ENCODE peak calls at places on chromosomes 2 and 18, in six cellular contexts. I is ascending aorta, W is thoracic aorta, L is colonic mucosa, Q is pancreas, S is right lobe of liver. G is an unnamed sample.
A peak's percentile ranks its signal among the peaks of the same experiment; 100 is the strongest.

GRCh38 chr2:148716378-148716777 is 71.8 kb downstream of the EPC2 start:
- DNase-seq in I (no peak), W (no peak), L (no peak), Q (no peak), S (no peak), G (no peak)

GRCh38 chr18:50982086-50982801 is 14.4 kb downstream of the ELAC1 start:
- DNase-seq in I (no peak), W (no peak), L (peak; percentile 51), Q (no peak), S (no peak), G (no peak)

GRCh38 chr2:212097001-212097400 is 441.6 kb downstream of the ERBB4 start:
- DNase-seq in I (no peak), W (no peak), L (no peak), Q (no peak), S (no peak), G (no peak)

GRCh38 chr18:54973046-54973445 is 13.8 kb upstream of the CCDC68 start:
- DNase-seq in I (no peak), W (no peak), L (no peak), Q (no peak), S (no peak), G (no peak)

GRCh38 chr2:191544511-191545062 is 133.3 kb upstream of the NABP1 start:
- DNase-seq in I (no peak), W (no peak), L (no peak), Q (no peak), S (no peak), G (no peak)

GRCh38 chr2:111239107-111239506 is 118.4 kb downstream of the BCL2L11 start:
- DNase-seq in I (no peak), W (no peak), L (no peak), Q (no peak), S (no peak), G (no peak)

GRCh38 chr2:28288620-28289019 is 104.0 kb upstream of the FOSL2 start:
- DNase-seq in I (no peak), W (no peak), L (no peak), Q (no peak), S (no peak), G (no peak)

GRCh38 chr2:45729753-45730512 is 78.5 kb downstream of the PRKCE start:
- DNase-seq in I (no peak), W (no peak), L (no peak), Q (no peak), S (no peak), G (no peak)

GRCh38 chr2:19933351-19933981 is 31.7 kb upstream of the TTC32 start:
- DNase-seq in I (no peak), W (no peak), L (no peak), Q (no peak), S (no peak), G (no peak)

GRCh38 chr2:205483122-205483521 is 199.2 kb upstream of the NRP2 start:
- DNase-seq in I (no peak), W (no peak), L (no peak), Q (no peak), S (no peak), G (no peak)

GRCh38 chr2:129379411-129379810 is 600.1 kb upstream of the RAB6C start:
- DNase-seq in I (no peak), W (no peak), L (no peak), Q (no peak), S (no peak), G (no peak)

GRCh38 chr2:65564299-65564698 is 131.9 kb upstream of the SPRED2 start:
- DNase-seq in I (no peak), W (no peak), L (no peak), Q (no peak), S (no peak), G (no peak)

DNA sequence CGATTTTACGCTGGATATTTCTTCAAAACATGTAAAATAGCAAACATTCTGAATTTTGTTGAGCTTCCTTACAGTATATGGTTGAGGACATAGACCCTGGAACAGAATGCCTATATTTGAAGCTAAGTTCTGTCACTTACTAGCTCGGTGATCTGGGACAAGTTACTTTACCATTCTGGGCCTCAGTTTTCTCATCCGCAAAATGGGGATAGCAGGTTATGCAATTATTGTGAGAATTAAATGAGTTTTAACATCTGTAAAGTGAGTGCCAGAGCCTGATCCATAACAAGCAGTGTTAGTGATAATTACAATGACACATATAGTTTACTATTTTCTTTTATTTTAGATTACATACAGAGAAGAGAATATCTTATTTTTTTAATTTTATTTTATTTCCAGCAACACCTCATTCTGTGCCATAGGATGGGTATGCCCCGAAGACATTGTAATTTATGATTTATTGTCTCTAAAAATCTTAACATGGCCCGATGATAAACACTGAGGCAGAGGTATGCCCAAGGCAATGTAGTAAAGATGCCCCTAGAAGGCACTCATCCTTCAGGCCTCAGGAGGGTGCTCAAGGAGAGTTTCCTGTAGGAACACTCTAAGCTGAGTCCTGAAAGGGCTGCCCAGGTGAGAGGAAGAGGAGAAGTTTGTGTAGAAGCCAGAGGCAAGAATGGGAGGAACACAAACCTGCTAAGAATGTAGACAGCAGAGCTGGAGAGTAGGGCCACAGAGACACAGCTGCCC is 250.9 kb downstream of the BCL11A start:
- DNase-seq in I (no peak), W (no peak), L (no peak), Q (no peak), S (no peak), G (no peak)
- TF ChIP-seq CTCF in I (no peak), W (no peak), L (no peak), Q (no peak), S (no peak), G (no peak)

GRCh38 chr2:113906647-113907046 is 16.8 kb downstream of the ACTR3 start:
- DNase-seq in I (no peak), W (no peak), L (no peak), Q (no peak), S (no peak), G (no peak)
- H3K4me1 ChIP-seq in I (peaks cover 15% of the 10 kb centered on the region), W (peaks cover 75% of the 10 kb centered on the region), L (peaks cover 9% of the 10 kb centered on the region), Q (no peaks in the 10 kb centered on the region), S (no peaks in the 10 kb centered on the region), G (peaks cover 74% of the 10 kb centered on the region)

DNA sequence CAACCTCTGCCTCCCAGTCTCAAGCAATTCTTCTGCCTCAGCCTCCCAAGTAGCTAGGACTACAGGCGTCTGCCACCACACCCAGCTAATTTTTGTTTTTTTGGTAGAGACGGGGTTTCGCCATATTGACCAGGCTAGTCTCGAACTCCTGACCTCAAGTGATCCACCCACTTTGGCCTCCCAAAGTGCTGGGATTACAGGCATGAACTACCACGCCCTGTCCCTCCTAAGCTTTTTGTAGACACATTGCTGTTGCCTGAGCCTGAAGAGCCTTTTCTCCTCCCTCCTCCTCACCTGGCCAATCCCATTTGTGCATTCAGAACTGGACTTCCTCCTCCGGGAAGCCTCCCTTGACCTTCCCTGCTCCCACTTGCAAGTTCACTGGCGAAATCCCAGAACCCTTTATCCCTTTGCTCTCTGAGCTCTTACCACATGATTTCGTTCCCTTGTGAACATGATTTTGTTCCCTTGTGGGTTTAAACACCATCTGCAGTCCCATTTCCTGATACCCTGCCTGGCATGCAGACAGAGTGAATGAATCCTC is 2.6 kb downstream of the C2orf72 start:
- DNase-seq in I (no peak), W (no peak), L (peak; percentile 76), Q (no peak), S (peak; percentile 63), G (no peak)
- H3K4me3 ChIP-seq in I (no peak overlapping the region), W (no peak overlapping the region), L (no peak overlapping the region), Q (no peak overlapping the region), S (peak overlapping the region; percentile 84), G (no peak overlapping the region)

DNA sequence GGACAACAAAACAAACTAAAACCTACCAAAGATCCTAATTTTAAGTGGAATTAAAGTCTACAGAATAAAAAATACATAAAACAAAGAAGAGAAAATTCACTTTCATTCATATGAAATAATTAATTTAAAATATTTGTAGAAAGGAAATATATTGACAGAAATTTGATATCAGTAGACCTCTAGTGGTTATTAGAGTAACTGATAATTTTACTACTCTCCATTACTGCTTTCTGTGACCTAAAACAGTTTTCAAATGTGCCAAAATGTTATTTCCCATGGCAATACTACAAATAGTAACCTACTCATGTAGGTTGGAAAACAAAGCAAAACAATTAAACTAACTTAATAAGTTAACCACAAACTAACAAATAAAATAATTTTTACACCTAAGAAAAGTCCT is 147.1 kb downstream of the NOL4 start:
- DNase-seq in I (no peak), W (no peak), L (no peak), Q (no peak), S (no peak), G (no peak)
- TF ChIP-seq CTCF in I (no peak), W (no peak), L (no peak), Q (no peak), S (peak; percentile 36), G (no peak)

DNA sequence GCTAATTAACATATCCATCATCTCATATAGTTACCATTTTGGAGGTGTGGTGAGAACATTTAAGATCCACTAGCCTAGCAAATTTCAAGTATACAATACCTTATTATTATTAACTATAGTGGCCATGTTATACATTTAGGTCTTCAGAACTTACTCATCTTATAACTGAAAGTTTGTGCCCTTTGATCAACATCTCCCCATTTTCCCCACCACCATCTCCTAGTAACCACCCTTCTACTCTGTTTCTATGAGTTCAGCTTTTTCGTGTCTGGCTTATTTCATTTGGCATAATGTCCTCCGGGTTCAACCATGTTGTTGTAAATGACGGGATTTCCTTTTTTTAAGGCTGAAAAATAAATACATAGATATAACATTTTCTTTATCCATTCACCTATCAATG is 15.9 kb downstream of the NEURL3 start:
- DNase-seq in I (no peak), W (no peak), L (no peak), Q (no peak), S (no peak), G (no peak)
- H3K4me1 ChIP-seq in I (peaks cover 8% of the 10 kb centered on the region), W (peaks cover 13% of the 10 kb centered on the region), L (peaks cover 4% of the 10 kb centered on the region), Q (no peaks in the 10 kb centered on the region), S (no peaks in the 10 kb centered on the region), G (peaks cover 13% of the 10 kb centered on the region)

G was measured in left ventricle myocardium inferior.